ENCODE peak calls at places on chromosomes 1 and 21, in six cellular contexts. D is suprapubic skin, X is K562, H is SK-N-SH, A is breast epithelium, K is GM12878. J is an unnamed sample. For H3K4me1 and H3K36me3, the result is how much of the 10 kb centered on the place peaks cover.

GRCh38 chr1:76770979-76771378 is 96.3 kb upstream of the ST6GALNAC5 start:
- DNase-seq in D (no peak), X (no peak), H (no peak), A (no peak), K (no peak), J (no peak)

GRCh38 chr1:209443975-209444651 is 139.4 kb upstream of the CAMK1G start:
- DNase-seq in D (no peak), X (no peak), H (no peak), A (no peak), K (no peak), J (no peak)

GRCh38 chr1:153538315-153538821 is 2.4 kb downstream of the S100A5 start:
- DNase-seq in D (no peak), X (peak), H (peak), A (no peak), K (no peak), J (no peak)

GRCh38 chr21:45392206-45392971 is 12.6 kb upstream of the COL18A1 start:
- DNase-seq in D (no peak), X (no peak), H (no peak), A (no peak), K (no peak), J (no peak)

GRCh38 chr1:101188311-101188710 is 48.5 kb upstream of the S1PR1 start:
- DNase-seq in D (no peak), X (no peak), H (no peak), A (no peak), K (no peak), J (no peak)

GRCh38 chr1:230823421-230823820 is 44.9 kb downstream of the C1orf198 start:
- DNase-seq in D (no peak), X (no peak), H (peak), A (no peak), K (no peak), J (no peak)

GRCh38 chr1:22643381-22643780 is at the start of gene C1QC:
- DNase-seq in D (no peak), X (no peak), H (no peak), A (no peak), K (no peak), J (no peak)

GRCh38 chr1:6801998-6802397 is 16.7 kb downstream of the CAMTA1 start:
- DNase-seq in D (no peak), X (no peak), H (no peak), A (no peak), K (no peak), J (no peak)

GRCh38 chr1:148158594-148158993 is 6.5 kb upstream of the NBPF11 start:
- DNase-seq in D (no peak), X (peak), H (no peak), A (no peak), K (no peak), J (no peak)

GRCh38 chr1:212433577-212434462 is 1.1 kb downstream of the NENF start:
- DNase-seq in D (no peak), X (no peak), H (peak), A (no peak), K (no peak), J (no peak)

GRCh38 chr1:242745079-242745478 is 220.6 kb upstream of the PLD5 start:
- DNase-seq in D (no peak), X (no peak), H (no peak), A (no peak), K (no peak), J (no peak)

GRCh38 chr1:65253800-65254319 is 55.5 kb upstream of the DNAJC6 start:
- DNase-seq in D (no peak), X (no peak), H (no peak), A (no peak), K (no peak), J (no peak)

GRCh38 chr1:96641292-96641691 is 80.3 kb upstream of the PTBP2 start:
- DNase-seq in D (no peak), X (no peak), H (no peak), A (no peak), K (no peak), J (no peak)

GRCh38 chr1:247113094-247113497 is 8.9 kb upstream of the ZNF669 start:
- DNase-seq in D (no peak), X (no peak), H (peak), A (no peak), K (no peak), J (no peak)

GRCh38 chr1:40877681-40878080 is 15.5 kb upstream of the CITED4 start:
- DNase-seq in D (no peak), X (no peak), H (peak), A (peak), K (no peak), J (peak)

GRCh38 chr1:228778946-228779345 is 43.7 kb downstream of the RHOU start:
- DNase-seq in D (no peak), X (no peak), H (no peak), A (no peak), K (no peak), J (no peak)

GRCh38 chr1:115642168-115643072 is 650 bp downstream of the VANGL1 start:
- DNase-seq in D (no peak), X (peak), H (peak), A (no peak), K (peak), J (peak)

GRCh38 chr1:201334325-201335173 is 42.9 kb downstream of the TNNT2 start:
- DNase-seq in D (no peak), X (no peak), H (no peak), A (no peak), K (no peak), J (no peak)

GRCh38 chr1:224637936-224638335 is 21.8 kb downstream of the CNIH3 start:
- DNase-seq in D (no peak), X (no peak), H (no peak), A (no peak), K (no peak), J (no peak)

GRCh38 chr1:10779841-10780240 is 16.6 kb downstream of the CASZ1 start:
- DNase-seq in D (no peak), X (no peak), H (no peak), A (no peak), K (no peak), J (no peak)

GRCh38 chr1:26824735-26825134 is 1.8 kb upstream of the ZDHHC18 start:
- DNase-seq in D (no peak), X (no peak), H (no peak), A (no peak), K (no peak), J (peak)

GRCh38 chr21:17794631-17795030 is 24.5 kb downstream of the C21orf91 start:
- DNase-seq in D (no peak), X (no peak), H (no peak), A (no peak), K (no peak), J (no peak)

GRCh38 chr21:39489380-39489924 is 37.7 kb downstream of the SH3BGR start:
- DNase-seq in D (no peak), X (no peak), H (no peak), A (no peak), K (no peak), J (no peak)

GRCh38 chr1:21639594-21640041 is 29.5 kb downstream of the RAP1GAP start:
- DNase-seq in D (no peak), X (peak), H (no peak), A (no peak), K (no peak), J (no peak)

GRCh38 chr1:175620380-175620779 is 123.0 kb downstream of the TNR start:
- DNase-seq in D (no peak), X (no peak), H (no peak), A (no peak), K (no peak), J (no peak)

GRCh38 chr1:17539526-17540254 is at the start of gene ARHGEF10L:
- DNase-seq in D (no peak), X (peak), H (peak), A (no peak), K (no peak), J (no peak)

GRCh38 chr1:152189657-152190442 is 30.8 kb upstream of the RPTN start:
- DNase-seq in D (no peak), X (peak), H (peak), A (no peak), K (no peak), J (peak)

GRCh38 chr1:223765036-223765718 is 52.8 kb downstream of the CAPN2 start:
- DNase-seq in D (no peak), X (peak), H (no peak), A (no peak), K (no peak), J (no peak)

GRCh38 chr1:203156280-203156679 is 19.3 kb downstream of the MYBPH start:
- DNase-seq in D (no peak), X (no peak), H (no peak), A (no peak), K (no peak), J (no peak)

GRCh38 chr1:43935711-43936427 is 2.3 kb downstream of the ARTN start:
- DNase-seq in D (no peak), X (no peak), H (no peak), A (peak), K (no peak), J (peak)

GRCh38 chr1:153456396-153456795 is 4.1 kb downstream of the S100A7 start:
- DNase-seq in D (no peak), X (no peak), H (no peak), A (no peak), K (no peak), J (no peak)

GRCh38 chr1:156644146-156644545 is 2.2 kb downstream of the BCAN start:
- DNase-seq in D (no peak), X (no peak), H (no peak), A (no peak), K (no peak), J (no peak)

GRCh38 chr1:6745073-6745472 is 40.2 kb upstream of the CAMTA1 start:
- DNase-seq in D (no peak), X (no peak), H (no peak), A (no peak), K (peak), J (no peak)

GRCh38 chr1:85357817-85358216 is 81.4 kb upstream of the BCL10 start:
- DNase-seq in D (no peak), X (no peak), H (no peak), A (no peak), K (no peak), J (no peak)
- H3K4me1 ChIP-seq in D (under half), X (under half), H (under half), A (under half), K (under half), J (under half)

GRCh38 chr21:33031152-33031551 is 5.4 kb downstream of the OLIG2 start:
- DNase-seq in D (no peak), X (no peak), H (no peak), A (no peak), K (no peak), J (no peak)

GRCh38 chr21:33029512-33029921 is 3.8 kb downstream of the OLIG2 start:
- DNase-seq in D (no peak), X (no peak), H (no peak), A (no peak), K (no peak), J (no peak)

GRCh38 chr21:33029975-33030461 is 4.3 kb downstream of the OLIG2 start:
- DNase-seq in D (no peak), X (no peak), H (no peak), A (no peak), K (no peak), J (no peak)

GRCh38 chr21:33031562-33031961 is 5.8 kb downstream of the OLIG2 start:
- DNase-seq in D (no peak), X (no peak), H (no peak), A (no peak), K (no peak), J (no peak)

GRCh38 chr21:33030633-33031032 is 4.9 kb downstream of the OLIG2 start:
- DNase-seq in D (no peak), X (no peak), H (no peak), A (no peak), K (no peak), J (no peak)
- H3K36me3 ChIP-seq in D (under half), X (under half), H (under half), A (under half), K (under half), J (under half)

GRCh38 chr1:1124786-1125642 is 9.1 kb upstream of the C1orf159 start:
- DNase-seq in D (no peak), X (no peak), H (no peak), A (no peak), K (no peak), J (no peak)
- TF ChIP-seq POLR2AphosphoS5 in D (no peak), X (no peak), H (no peak), A (no peak), K (no peak), J (no peak)

DNA sequence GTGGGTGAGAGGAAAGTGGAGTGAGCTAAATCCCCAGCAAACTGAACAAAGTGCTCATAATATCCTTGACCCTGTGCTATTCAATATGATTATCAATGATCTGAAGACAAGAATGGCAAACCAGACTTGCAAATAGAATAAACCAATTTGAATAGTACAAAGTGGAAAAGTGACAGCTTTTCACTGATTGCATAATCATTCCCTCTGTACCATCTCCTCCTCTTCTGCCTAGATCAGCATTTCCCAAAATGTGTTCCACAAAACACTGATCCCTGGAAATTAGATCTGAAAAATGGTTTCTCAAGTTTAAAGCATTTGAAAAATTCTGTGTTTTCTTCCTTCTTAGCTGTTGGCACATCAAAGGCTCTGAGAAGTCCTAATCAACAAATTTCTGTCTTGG is 8.1 kb downstream of the MTF1 start:
- DNase-seq in D (no peak), X (no peak), H (no peak), A (no peak), K (no peak), J (no peak)
- H3K4me1 ChIP-seq in D (under half), X (under half), H (under half), A (under half), K (under half), J (under half)

GRCh38 chr21:38242036-38242435 is 14.8 kb upstream of the KCNJ15 start:
- DNase-seq in D (no peak), X (no peak), H (no peak), A (no peak), K (no peak), J (no peak)
- H3K36me3 ChIP-seq in D (under half), X (under half), H (under half), A (under half), K (under half), J (under half)

GRCh38 chr1:24147194-24147593 is 4.3 kb upstream of the IL22RA1 start:
- DNase-seq in D (no peak), X (no peak), H (no peak), A (no peak), K (no peak), J (no peak)

GRCh38 chr1:24152631-24153494 is 9.9 kb upstream of the IL22RA1 start:
- DNase-seq in D (peak), X (no peak), H (no peak), A (no peak), K (no peak), J (no peak)

GRCh38 chr1:24149854-24150227 is 6.9 kb upstream of the IL22RA1 start:
- DNase-seq in D (no peak), X (peak), H (no peak), A (no peak), K (no peak), J (no peak)

GRCh38 chr1:24151175-24151533 is 8.2 kb upstream of the IL22RA1 start:
- DNase-seq in D (peak), X (no peak), H (no peak), A (no peak), K (no peak), J (peak)

DNA sequence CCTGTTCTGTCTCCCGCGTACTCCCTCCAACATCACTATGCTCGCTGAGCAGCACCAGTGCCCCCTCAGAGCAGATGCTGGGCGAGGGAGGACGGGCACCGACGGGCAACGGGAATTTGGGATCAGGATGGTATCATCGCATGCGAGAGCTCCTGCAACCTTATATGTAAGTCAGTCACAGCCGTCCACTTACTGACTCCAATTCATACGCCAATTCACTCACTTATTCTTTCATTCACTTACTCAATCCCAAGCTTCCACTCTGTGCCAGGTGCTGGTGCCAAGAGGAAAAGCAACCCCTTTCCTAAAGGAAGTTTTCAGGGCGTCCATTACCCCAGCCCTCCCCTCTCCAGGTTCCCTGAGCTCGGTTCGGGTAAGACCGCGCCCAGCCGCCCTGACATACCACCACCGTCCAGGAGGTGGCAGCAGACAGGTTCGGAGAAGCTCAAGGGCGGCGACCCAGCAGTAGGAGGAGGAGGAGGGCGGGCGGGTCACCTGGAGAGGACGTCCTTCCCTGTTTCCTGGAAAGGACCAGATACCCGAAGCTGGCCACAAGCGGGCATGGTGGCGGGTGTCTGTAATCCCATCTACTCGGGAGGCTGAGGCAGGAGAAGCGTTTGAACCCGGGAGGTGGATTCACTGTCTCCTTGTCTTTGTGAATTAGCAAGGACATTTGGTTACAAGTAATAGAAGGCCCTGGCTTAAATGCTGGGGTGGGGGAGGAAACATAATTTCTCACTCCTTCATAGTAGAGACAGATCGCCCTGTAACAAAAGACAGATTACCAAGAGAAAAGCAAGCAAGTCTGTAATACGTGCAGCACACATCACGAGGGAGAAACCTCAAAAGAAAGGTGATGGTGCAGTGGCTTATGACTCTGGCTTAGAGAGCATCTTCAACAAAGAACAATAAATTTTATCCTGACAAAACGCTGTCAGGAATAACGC is 7.6 kb upstream of the IL22RA1 start:
- DNase-seq in D (peak), X (peak), H (peak), A (peak), K (peak), J (peak)
- TF ChIP-seq POLR2AphosphoS5 in D (no peak), X (no peak), H (no peak), A (peak), K (no peak), J (peak)

DNA sequence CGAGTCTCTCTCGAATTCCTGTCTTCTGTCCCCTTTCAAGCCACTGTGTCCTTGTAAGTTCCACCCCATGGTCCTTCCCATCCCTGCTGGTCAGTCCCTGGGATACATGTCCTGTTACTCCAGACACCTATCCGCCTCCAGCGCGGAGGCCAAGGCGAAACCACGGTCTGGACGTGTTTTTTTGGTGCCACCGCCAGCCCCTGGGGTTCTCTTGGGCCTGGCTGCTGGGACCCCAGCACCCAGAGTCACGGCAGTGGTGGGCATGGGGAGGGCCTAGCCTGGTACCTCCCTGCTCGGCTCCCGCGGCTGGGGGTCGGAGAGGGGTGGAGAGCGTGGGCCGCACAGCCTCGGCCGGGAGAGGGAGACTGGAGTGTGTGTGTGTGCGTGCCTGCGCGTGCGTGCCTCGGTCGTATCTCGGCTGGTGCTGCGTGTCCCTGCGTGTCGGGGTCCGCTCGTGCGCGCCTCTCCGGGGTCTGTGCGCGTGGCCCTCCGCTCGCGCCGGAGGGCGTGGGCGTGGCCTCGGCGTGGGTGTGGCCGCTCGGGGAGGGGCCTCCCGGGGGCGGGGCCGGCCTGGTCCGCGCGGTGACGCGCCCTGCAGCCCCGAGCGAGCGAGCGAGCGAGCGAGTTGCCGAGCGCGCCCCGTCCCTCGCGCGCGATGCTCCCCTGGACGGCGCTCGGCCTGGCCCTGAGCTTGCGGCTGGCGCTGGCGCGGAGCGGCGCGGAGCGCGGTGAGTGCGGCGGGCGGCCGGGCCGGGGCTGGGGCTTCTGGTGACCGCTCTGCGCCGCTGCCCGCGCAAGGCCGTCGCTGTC is at the start of gene VWA1:
- DNase-seq in D (no peak), X (peak), H (peak), A (peak), K (no peak), J (peak)
- H3K4me1 ChIP-seq in D (half or more), X (under half), H (under half), A (half or more), K (under half), J (half or more)